ENCODE peak calls at places on chromosome 10, in five cellular contexts. K is kidney glomerular epithelial cell; F is activated T-helper 1 cell treated with anti-CD3 and anti-CD28 coated beads, Interleukin-12 subunit alpha, Interleukin-12 subunit beta, Interleukin-2, Interleukin-4 antibody, amounts not matched to agents 30 ng/mL and 10 ng/mL and 1 ng/mL, durations not matched to agents 14 hours and 24 hours and 36 hours; X is heart left ventricle; A is OCI-LY7. G is an unnamed sample.

GRCh38 chr10:132456881-132457280 is 59.9 kb downstream of the PWWP2B start:
- DNase-seq in K (no peak), F (no peak), X (peak), A (no peak), G (no peak)

GRCh38 chr10:100131571-100131970 is 49.9 kb upstream of the CPN1 start:
- DNase-seq in K (no peak), F (no peak), X (no peak), A (no peak), G (no peak)

GRCh38 chr10:71338728-71339495 is 19.9 kb downstream of the SLC29A3 start:
- DNase-seq in K (no peak), F (no peak), X (no peak), A (no peak), G (no peak)

GRCh38 chr10:111344804-111345203 is 268.0 kb downstream of the ADRA2A start:
- DNase-seq in K (no peak), F (no peak), X (no peak), A (peak), G (no peak)

GRCh38 chr10:78894089-78894840 is 174.5 kb upstream of the ZMIZ1 start:
- DNase-seq in K (no peak), F (no peak), X (no peak), A (no peak), G (no peak)

GRCh38 chr10:99740933-99741559 is 9.0 kb downstream of the CUTC start:
- DNase-seq in K (no peak), F (no peak), X (no peak), A (no peak), G (no peak)

GRCh38 chr10:103757531-103758293 is 97.7 kb downstream of the SH3PXD2A start:
- DNase-seq in K (no peak), F (peak), X (peak), A (no peak), G (peak)

GRCh38 chr10:128000660-128001059 is 93.8 kb downstream of the PTPRE start:
- DNase-seq in K (peak), F (no peak), X (peak), A (no peak), G (peak)